ENCODE peak calls at places on chromosome 2, in five cellular contexts. One of them, this sample, is unnamed.

GRCh38 chr2:50431958-50432650 is 599.8 kb downstream of the NRXN1 start:
- DNase-seq in tibial artery: no peak
- DNase-seq in naive B cell: no peak
- DNase-seq in glutamatergic neuron: no peak
- DNase-seq in GM04503: no peak
- DNase-seq in this sample: no peak

GRCh38 chr2:207189040-207189439 is 23.3 kb upstream of the KLF7 start:
- DNase-seq in tibial artery: no peak
- DNase-seq in naive B cell: no peak
- DNase-seq in glutamatergic neuron: no peak
- DNase-seq in GM04503: no peak
- DNase-seq in this sample: no peak

GRCh38 chr2:173076557-173077345 is 1.1 kb downstream of the MAP3K20 start:
- DNase-seq in tibial artery: peak; percentile 56
- DNase-seq in naive B cell: no peak
- DNase-seq in glutamatergic neuron: peak; percentile 41
- DNase-seq in GM04503: no peak
- DNase-seq in this sample: no peak

GRCh38 chr2:106018141-106018540 is 176.0 kb downstream of the UXS1 start:
- DNase-seq in tibial artery: no peak
- DNase-seq in naive B cell: no peak
- DNase-seq in glutamatergic neuron: no peak
- DNase-seq in GM04503: no peak
- DNase-seq in this sample: no peak

GRCh38 chr2:75608684-75609333 is 37.8 kb upstream of the MRPL19 start:
- DNase-seq in tibial artery: no peak
- DNase-seq in naive B cell: peak; percentile 35
- DNase-seq in glutamatergic neuron: peak; percentile 72
- DNase-seq in GM04503: no peak
- DNase-seq in this sample: peak; percentile 82

GRCh38 chr2:151391436-151391835 is 18.3 kb upstream of the RIF1 start:
- DNase-seq in tibial artery: no peak
- DNase-seq in naive B cell: no peak
- DNase-seq in glutamatergic neuron: no peak
- DNase-seq in GM04503: no peak
- DNase-seq in this sample: no peak

GRCh38 chr2:202237787-202238233 is 587 bp downstream of the SUMO1 start:
- DNase-seq in tibial artery: no peak
- DNase-seq in naive B cell: no peak
- DNase-seq in glutamatergic neuron: peak; percentile 40
- DNase-seq in GM04503: no peak
- DNase-seq in this sample: peak; percentile 61

GRCh38 chr2:176099737-176100546 is at the start of gene HOXD12:
- DNase-seq in tibial artery: no peak
- DNase-seq in naive B cell: no peak
- DNase-seq in glutamatergic neuron: no peak
- DNase-seq in GM04503: no peak
- DNase-seq in this sample: no peak

GRCh38 chr2:218387369-218388194 is 5.5 kb downstream of the SLC11A1 start:
- DNase-seq in tibial artery: no peak
- DNase-seq in naive B cell: no peak
- DNase-seq in glutamatergic neuron: no peak
- DNase-seq in GM04503: no peak
- DNase-seq in this sample: peak; percentile 54

GRCh38 chr2:215831296-215831913 is 181.9 kb downstream of the MREG start:
- DNase-seq in tibial artery: no peak
- DNase-seq in naive B cell: no peak
- DNase-seq in glutamatergic neuron: no peak
- DNase-seq in GM04503: no peak
- DNase-seq in this sample: no peak

GRCh38 chr2:75429036-75429435 is 131.7 kb downstream of the EVA1A start:
- DNase-seq in tibial artery: no peak
- DNase-seq in naive B cell: no peak
- DNase-seq in glutamatergic neuron: no peak
- DNase-seq in GM04503: no peak
- DNase-seq in this sample: peak; percentile 58

GRCh38 chr2:232405943-232406510 is 617 bp upstream of the ALPG start:
- DNase-seq in tibial artery: no peak
- DNase-seq in naive B cell: no peak
- DNase-seq in glutamatergic neuron: no peak
- DNase-seq in GM04503: no peak
- DNase-seq in this sample: peak; percentile 5

GRCh38 chr2:233091595-233092375 is 31.6 kb downstream of the INPP5D start:
- DNase-seq in tibial artery: no peak
- DNase-seq in naive B cell: no peak
- DNase-seq in glutamatergic neuron: no peak
- DNase-seq in GM04503: no peak
- DNase-seq in this sample: no peak

GRCh38 chr2:23926289-23926749 is 604 bp downstream of the ATAD2B start:
- DNase-seq in tibial artery: no peak
- DNase-seq in naive B cell: no peak
- DNase-seq in glutamatergic neuron: peak; percentile 54
- DNase-seq in GM04503: no peak
- DNase-seq in this sample: peak; percentile 76

GRCh38 chr2:30276455-30276911 is 45.1 kb downstream of the LBH start:
- DNase-seq in tibial artery: no peak
- DNase-seq in naive B cell: peak; percentile 43
- DNase-seq in glutamatergic neuron: no peak
- DNase-seq in GM04503: no peak
- DNase-seq in this sample: no peak

GRCh38 chr2:1742680-1743395 is 1.5 kb downstream of the PXDN start:
- DNase-seq in tibial artery: peak; percentile 90
- DNase-seq in naive B cell: peak; percentile 33
- DNase-seq in glutamatergic neuron: peak; percentile 74
- DNase-seq in GM04503: peak; percentile 86
- DNase-seq in this sample: no peak

GRCh38 chr2:233408366-233409285 is 54.3 kb downstream of the DGKD start:
- DNase-seq in tibial artery: no peak
- DNase-seq in naive B cell: no peak
- DNase-seq in glutamatergic neuron: no peak
- DNase-seq in GM04503: no peak
- DNase-seq in this sample: no peak

GRCh38 chr2:147740211-147740927 is 104.5 kb upstream of the ACVR2A start:
- DNase-seq in tibial artery: no peak
- DNase-seq in naive B cell: no peak
- DNase-seq in glutamatergic neuron: no peak
- DNase-seq in GM04503: no peak
- DNase-seq in this sample: no peak

GRCh38 chr2:212752730-212753351 is 214.2 kb upstream of the ERBB4 start:
- DNase-seq in tibial artery: no peak
- DNase-seq in naive B cell: no peak
- DNase-seq in glutamatergic neuron: no peak
- DNase-seq in GM04503: no peak
- DNase-seq in this sample: no peak

GRCh38 chr2:123513351-123513750 is 511.7 kb upstream of the CNTNAP5 start:
- DNase-seq in tibial artery: no peak
- DNase-seq in naive B cell: no peak
- DNase-seq in glutamatergic neuron: no peak
- DNase-seq in GM04503: no peak
- DNase-seq in this sample: no peak

GRCh38 chr2:131104487-131105155 is 515 bp upstream of the PLEKHB2 start:
- DNase-seq in tibial artery: peak; percentile 76
- DNase-seq in naive B cell: peak; percentile 23
- DNase-seq in glutamatergic neuron: no peak
- DNase-seq in GM04503: peak; percentile 45
- DNase-seq in this sample: peak; percentile 92

GRCh38 chr2:69437751-69438154 is 518 bp upstream of the NFU1 start:
- DNase-seq in tibial artery: peak; percentile 69
- DNase-seq in naive B cell: no peak
- DNase-seq in glutamatergic neuron: no peak
- DNase-seq in GM04503: no peak
- DNase-seq in this sample: no peak

GRCh38 chr2:241417626-241418025 is 61.5 kb downstream of the FARP2 start:
- DNase-seq in tibial artery: no peak
- DNase-seq in naive B cell: no peak
- DNase-seq in glutamatergic neuron: no peak
- DNase-seq in GM04503: no peak
- DNase-seq in this sample: peak; percentile 26

GRCh38 chr2:156385242-156385641 is 50.9 kb upstream of the GPD2 start:
- DNase-seq in tibial artery: no peak
- DNase-seq in naive B cell: no peak
- DNase-seq in glutamatergic neuron: no peak
- DNase-seq in GM04503: no peak
- DNase-seq in this sample: no peak